ENCODE peak calls at places on chromosomes 5 and 9, in four cellular contexts. D is tibial nerve, Z is bronchial epithelial cell, M is body of pancreas. Q is an unnamed sample.
A peak's percentile ranks its signal among the peaks of the same experiment; 100 is the strongest.

GRCh38 chr5:139065296-139065695 is 132.9 kb downstream of the SIL1 start:
- DNase-seq in D (no peak), Z (no peak), M (no peak), Q (no peak)

GRCh38 chr5:128358826-128359225 is 179.2 kb downstream of the FBN2 start:
- DNase-seq in D (no peak), Z (no peak), M (no peak), Q (no peak)

GRCh38 chr9:74122661-74123060 is 374.5 kb upstream of the RORB start:
- DNase-seq in D (no peak), Z (no peak), M (no peak), Q (peak; percentile 13)

GRCh38 chr5:146098047-146098446 is 7.3 kb downstream of the PLAC8L1 start:
- DNase-seq in D (no peak), Z (no peak), M (no peak), Q (no peak)

GRCh38 chr9:124133752-124134151 is 122.2 kb downstream of the LHX2 start:
- DNase-seq in D (peak; percentile 26), Z (no peak), M (peak; percentile 63), Q (no peak)

GRCh38 chr9:133774799-133775198 is 36.6 kb upstream of the SARDH start:
- DNase-seq in D (no peak), Z (no peak), M (no peak), Q (no peak)

GRCh38 chr5:56985941-56986630 is 34.2 kb upstream of the MIER3 start:
- DNase-seq in D (no peak), Z (peak; percentile 9), M (no peak), Q (no peak)

GRCh38 chr5:17620627-17621026 is 10.4 kb downstream of the TAF11L12 start:
- DNase-seq in D (no peak), Z (no peak), M (no peak), Q (no peak)

GRCh38 chr5:126138475-126139005 is 284.7 kb upstream of the GRAMD2B start:
- DNase-seq in D (no peak), Z (peak; percentile 24), M (no peak), Q (peak; percentile 49)

GRCh38 chr9:13110766-13111400 is 168.6 kb downstream of the MPDZ start:
- DNase-seq in D (peak; percentile 31), Z (no peak), M (peak; percentile 45), Q (no peak)

GRCh38 chr5:176794509-176794908 is 15.8 kb upstream of the UNC5A start:
- DNase-seq in D (no peak), Z (no peak), M (no peak), Q (no peak)

GRCh38 chr5:176790921-176791320 is 19.4 kb upstream of the UNC5A start:
- DNase-seq in D (no peak), Z (no peak), M (no peak), Q (no peak)

GRCh38 chr5:176793736-176794135 is 16.6 kb upstream of the UNC5A start:
- DNase-seq in D (no peak), Z (no peak), M (no peak), Q (no peak)

GRCh38 chr5:176792584-176793342 is 17.6 kb upstream of the UNC5A start:
- DNase-seq in D (no peak), Z (no peak), M (no peak), Q (no peak)

GRCh38 chr5:176793343-176793699 is 17.0 kb upstream of the UNC5A start:
- DNase-seq in D (no peak), Z (peak; percentile 5), M (no peak), Q (peak; percentile 45)
- TF ChIP-seq CTCF in D (no peak), Z (no peak), M (no peak), Q (no peak)

DNA sequence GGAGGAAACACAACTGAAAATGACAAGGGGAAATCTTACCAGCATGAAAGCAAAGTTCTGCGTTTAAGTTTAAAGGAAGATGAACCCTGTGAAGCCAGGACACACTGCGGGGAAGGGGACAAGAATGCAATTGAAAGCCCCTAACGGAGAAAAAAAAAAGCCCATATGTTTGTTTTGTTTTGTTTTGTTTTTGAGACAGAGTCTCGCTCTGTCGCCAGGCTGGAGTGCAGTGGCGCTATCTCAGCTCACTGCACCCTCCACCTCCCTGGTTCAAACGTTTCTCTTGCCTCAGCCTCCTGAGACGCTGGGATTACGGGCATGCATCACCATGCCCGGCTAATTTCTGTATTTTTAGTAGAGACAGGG is 2.9 kb downstream of the STK10 start:
- DNase-seq in D (no peak), Z (no peak), M (no peak), Q (no peak)
- H3K4me3 ChIP-seq in D (no peak overlapping the region), Z (no peak overlapping the region), M (no peak overlapping the region), Q (no peak overlapping the region)

GRCh38 chr5:140114341-140115185 is 654 bp downstream of the PURA start:
- DNase-seq in D (peak; percentile 20), Z (peak; percentile 42), M (peak; percentile 73), Q (peak; percentile 60)

GRCh38 chr5:140117523-140117922 is 3.6 kb downstream of the PURA start:
- DNase-seq in D (no peak), Z (no peak), M (no peak), Q (no peak)

GRCh38 chr5:140115186-140115500 is 1.2 kb downstream of the PURA start:
- DNase-seq in D (no peak), Z (no peak), M (no peak), Q (no peak)

GRCh38 chr5:140118294-140118936 is 4.5 kb downstream of the PURA start:
- DNase-seq in D (no peak), Z (no peak), M (no peak), Q (no peak)

GRCh38 chr5:140116716-140117115 is 2.8 kb downstream of the PURA start:
- DNase-seq in D (no peak), Z (no peak), M (no peak), Q (no peak)
- TF ChIP-seq CTCF in D (no peak), Z (peak; percentile 17), M (no peak), Q (peak; percentile 33)

GRCh38 chr5:170634236-170634990 is 130.6 kb downstream of the KCNIP1 start:
- DNase-seq in D (no peak), Z (no peak), M (no peak), Q (peak; percentile 13)
- H3K4me3 ChIP-seq in D (no peak overlapping the region), Z (no peak overlapping the region), M (no peak overlapping the region), Q (no peak overlapping the region)

DNA sequence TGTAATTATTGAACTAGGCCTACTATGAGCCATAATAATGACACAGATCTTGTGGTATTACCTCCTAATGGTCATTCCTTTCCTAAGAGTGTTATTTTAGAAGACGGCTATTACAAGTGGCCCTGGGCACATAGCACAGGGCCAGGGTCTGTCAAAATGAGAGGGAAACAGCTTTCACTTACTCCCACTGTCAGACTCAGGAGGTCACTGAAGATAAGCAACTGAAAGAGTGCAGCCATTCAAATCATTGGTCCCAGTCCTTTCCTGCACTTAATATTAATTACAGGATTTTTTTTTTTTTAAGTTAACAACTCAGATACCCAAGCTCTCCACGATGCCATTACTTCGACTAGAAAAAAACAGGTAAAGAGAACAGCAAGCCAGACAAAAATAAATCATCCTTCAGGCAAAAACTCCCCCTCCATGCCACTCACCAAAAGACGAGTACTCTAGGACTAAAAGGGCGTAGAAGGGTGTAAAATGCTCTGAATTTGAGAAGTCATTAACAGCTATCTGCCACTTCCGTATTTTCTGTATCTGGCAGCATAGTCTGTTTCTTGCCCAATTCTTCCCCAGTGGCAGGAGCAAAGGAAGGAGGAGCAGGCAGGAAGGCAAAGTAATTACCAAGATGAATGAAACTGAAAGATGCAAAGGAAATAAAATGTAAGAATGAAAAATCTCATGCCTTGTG is 87.4 kb downstream of the ZNF608 start:
- DNase-seq in D (no peak), Z (no peak), M (no peak), Q (no peak)
- TF ChIP-seq CTCF in D (no peak), Z (no peak), M (no peak), Q (no peak)

GRCh38 chr9:69577123-69577522 is 95.0 kb downstream of the APBA1 start:
- DNase-seq in D (no peak), Z (peak; percentile 64), M (no peak), Q (peak; percentile 33)

GRCh38 chr9:69580582-69580945 is 91.6 kb downstream of the APBA1 start:
- DNase-seq in D (no peak), Z (no peak), M (no peak), Q (no peak)

GRCh38 chr9:69579749-69580581 is 92.2 kb downstream of the APBA1 start:
- DNase-seq in D (no peak), Z (no peak), M (no peak), Q (no peak)

GRCh38 chr9:69579032-69579748 is 93.0 kb downstream of the APBA1 start:
- DNase-seq in D (no peak), Z (no peak), M (no peak), Q (no peak)

GRCh38 chr9:69578026-69578425 is 94.1 kb downstream of the APBA1 start:
- DNase-seq in D (no peak), Z (no peak), M (no peak), Q (no peak)
- H3K4me3 ChIP-seq in D (no peak overlapping the region), Z (no peak overlapping the region), M (no peak overlapping the region), Q (no peak overlapping the region)

GRCh38 chr5:58499231-58499630 is 8.0 kb downstream of the GAPT start:
- DNase-seq in D (no peak), Z (no peak), M (no peak), Q (no peak)
- TF ChIP-seq CTCF in D (no peak), Z (no peak), M (no peak), Q (no peak)

GRCh38 chr5:159133041-159133741 is 33.5 kb upstream of the EBF1 start:
- DNase-seq in D (peak; percentile 42), Z (peak; percentile 76), M (peak; percentile 10), Q (peak; percentile 66)
- H3K4me3 ChIP-seq in D (no peak overlapping the region), Z (no peak overlapping the region), M (no peak overlapping the region), Q (no peak overlapping the region)

GRCh38 chr9:118618091-118618490 is 751.1 kb downstream of the BRINP1 start:
- DNase-seq in D (no peak), Z (peak; percentile 17), M (no peak), Q (peak; percentile 10)
- TF ChIP-seq CTCF in D (no peak), Z (no peak), M (no peak), Q (no peak)

Q was measured in epithelial cell of esophagus.